ENCODE peak calls at places on chromosomes 2 and 18, in ten cellular contexts. F is cardiac fibroblast, Q is A549, K is MCF 10A, D is GM12865, N is B cell, U is glutamatergic neuron, V is Caco-2, I is hepatocyte, G is GM13976. W is an unnamed sample.

GRCh38 chr2:176595986-176596385 is 326.7 kb downstream of the MTX2 start:
- DNase-seq in K (no peak), F (no peak), U (no peak), D (no peak), Q (no peak), N (no peak), I (no peak), G (no peak), V (no peak), W (no peak)

GRCh38 chr2:42838133-42838532 is 45.8 kb upstream of the HAAO start:
- DNase-seq in U (no peak), K (no peak), D (no peak), F (no peak), V (peak), G (no peak), Q (no peak), I (no peak), N (no peak), W (no peak)

GRCh38 chr2:223601932-223602676 is at the start of gene SCG2:
- DNase-seq in D (peak), F (peak), K (peak), U (peak), N (no peak), V (peak), G (peak), I (peak), Q (peak), W (peak)

GRCh38 chr2:173286153-173286809 is 68.4 kb upstream of the CDCA7 start:
- DNase-seq in N (no peak), U (no peak), V (no peak), D (peak), F (no peak), Q (peak), G (peak), I (no peak), K (no peak), W (no peak)

GRCh38 chr18:9814431-9814830 is 71.3 kb upstream of the TXNDC2 start:
- DNase-seq in G (no peak), Q (no peak), D (no peak), U (no peak), V (no peak), K (peak), I (no peak), F (peak), N (no peak), W (no peak)

GRCh38 chr2:157657858-157658257 is 29.2 kb upstream of the ACVR1C start:
- DNase-seq in D (no peak), I (no peak), V (no peak), G (no peak), U (no peak), N (no peak), K (no peak), F (no peak), Q (no peak), W (no peak)

GRCh38 chr2:26302846-26303245 is 43.1 kb upstream of the SELENOI start:
- DNase-seq in I (no peak), Q (no peak), D (no peak), G (no peak), F (no peak), N (no peak), U (no peak), K (peak), V (no peak), W (no peak)

GRCh38 chr18:10057808-10058791 is 144.3 kb downstream of the VAPA start:
- DNase-seq in Q (no peak), I (peak), V (no peak), N (no peak), D (no peak), U (no peak), K (peak), G (no peak), F (peak), W (peak)

GRCh38 chr2:219688560-219689445 is 61.4 kb downstream of the SLC4A3 start:
- DNase-seq in K (peak), I (peak), F (peak), Q (no peak), G (no peak), V (peak), N (no peak), D (no peak), U (no peak), W (no peak)

GRCh38 chr2:152433814-152434213 is 98.8 kb downstream of the FMNL2 start:
- DNase-seq in N (no peak), D (no peak), U (no peak), F (no peak), V (no peak), Q (no peak), G (no peak), I (no peak), K (no peak), W (no peak)

GRCh38 chr2:140270229-140270628 is 1490.0 kb upstream of the NXPH2 start:
- DNase-seq in D (no peak), G (no peak), F (no peak), V (no peak), N (no peak), Q (no peak), U (no peak), I (no peak), K (no peak), W (no peak)

GRCh38 chr2:190408538-190409271 is 550 bp downstream of the MFSD6 start:
- DNase-seq in Q (peak), I (peak), F (no peak), G (peak), U (peak), K (peak), N (peak), V (no peak), D (peak), W (peak)

GRCh38 chr2:218074031-218074430 is 5.0 kb downstream of the RUFY4 start:
- DNase-seq in V (no peak), N (peak), I (peak), D (peak), K (peak), U (no peak), Q (peak), G (peak), F (peak), W (peak)

GRCh38 chr2:13652531-13653313 is 936.0 kb downstream of the TRIB2 start:
- DNase-seq in U (no peak), K (peak), V (no peak), N (no peak), G (no peak), Q (no peak), F (peak), I (no peak), D (peak), W (peak)

GRCh38 chr2:168434164-168434563 is 21.9 kb upstream of the CERS6 start:
- DNase-seq in G (no peak), F (no peak), D (no peak), U (peak), V (no peak), I (peak), K (peak), N (no peak), Q (no peak), W (no peak)

GRCh38 chr2:134431837-134432437 is 178.1 kb downstream of the MGAT5 start:
- DNase-seq in I (no peak), D (no peak), Q (peak), U (no peak), N (no peak), G (no peak), V (no peak), F (peak), K (no peak), W (no peak)

GRCh38 chr18:22169011-22169888 is at the start of gene GATA6:
- DNase-seq in Q (peak), F (peak), G (peak), K (peak), I (peak), U (peak), N (peak), D (peak), V (peak), W (peak)

GRCh38 chr18:42564761-42565160 is 550.7 kb downstream of the RIT2 start:
- DNase-seq in F (no peak), V (no peak), U (no peak), Q (no peak), G (no peak), K (no peak), I (no peak), D (no peak), N (no peak), W (no peak)

GRCh38 chr2:218125095-218125494 is 733 bp upstream of the CXCR2 start:
- DNase-seq in F (no peak), V (no peak), U (no peak), K (no peak), I (no peak), N (no peak), Q (no peak), D (no peak), G (no peak), W (no peak)

GRCh38 chr2:196431076-196431475 is 208.4 kb upstream of the CCDC150 start:
- DNase-seq in G (no peak), F (no peak), K (no peak), Q (no peak), D (no peak), I (no peak), U (no peak), V (no peak), N (no peak), W (no peak)

GRCh38 chr2:234480337-234480736 is 16.5 kb downstream of the ARL4C start:
- DNase-seq in N (no peak), K (no peak), V (no peak), U (no peak), Q (no peak), G (no peak), I (no peak), D (no peak), F (no peak), W (no peak)

GRCh38 chr2:186912979-186913378 is 64.0 kb upstream of the ZSWIM2 start:
- DNase-seq in K (no peak), U (no peak), N (no peak), I (no peak), F (no peak), G (no peak), V (no peak), Q (no peak), D (no peak), W (no peak)

GRCh38 chr2:36570416-36570815 is 27.6 kb downstream of the FEZ2 start:
- DNase-seq in D (no peak), Q (no peak), V (no peak), F (peak), U (no peak), G (no peak), I (no peak), K (no peak), N (no peak), W (no peak)

GRCh38 chr2:226800941-226801784 is 1.5 kb upstream of the IRS1 start:
- DNase-seq in G (peak), K (no peak), U (peak), N (peak), V (peak), Q (peak), I (peak), D (peak), F (peak), W (peak)

GRCh38 chr2:2838548-2838845 is 507.4 kb upstream of the MYT1L start:
- DNase-seq in F (no peak), Q (no peak), D (no peak), G (no peak), I (no peak), V (no peak), N (no peak), K (no peak), U (no peak), W (no peak)

GRCh38 chr2:160339291-160339690 is 139.2 kb upstream of the ITGB6 start:
- DNase-seq in F (no peak), N (no peak), V (no peak), Q (no peak), U (no peak), D (no peak), I (no peak), G (no peak), K (no peak), W (no peak)

GRCh38 chr2:24644032-24644431 is 149.2 kb downstream of the PTRHD1 start:
- DNase-seq in F (no peak), Q (no peak), U (no peak), K (no peak), G (no peak), N (no peak), V (no peak), D (no peak), I (no peak), W (no peak)

GRCh38 chr2:79219383-79219988 is 59.9 kb upstream of the REG3A start:
- DNase-seq in U (no peak), V (peak), I (peak), G (peak), D (peak), K (peak), N (peak), Q (peak), F (peak), W (peak)

GRCh38 chr18:36692909-36693308 is 135.9 kb downstream of the TPGS2 start:
- DNase-seq in V (no peak), G (no peak), D (no peak), U (no peak), F (no peak), Q (no peak), N (no peak), K (no peak), I (no peak), W (no peak)

GRCh38 chr2:227665189-227665940 is 1.2 kb upstream of the SCYGR5 start:
- DNase-seq in I (no peak), K (no peak), V (no peak), G (no peak), F (no peak), U (no peak), Q (no peak), N (no peak), D (no peak), W (no peak)

GRCh38 chr2:210544839-210545238 is 11.6 kb upstream of the CPS1 start:
- DNase-seq in K (no peak), D (no peak), N (no peak), U (no peak), I (peak), V (no peak), G (no peak), F (no peak), Q (no peak), W (no peak)

GRCh38 chr2:232333361-232334135 is 45.0 kb upstream of the ALPP start:
- DNase-seq in G (no peak), N (no peak), D (no peak), F (peak), K (peak), V (peak), U (peak), I (no peak), Q (peak), W (no peak)
- TF ChIP-seq CTCF in G (peak), N (no peak), D (peak), F (peak), K (peak), V (peak), U (peak), I (peak), Q (peak), W (peak)

GRCh38 chr18:12327510-12328178 is 19.6 kb downstream of the TUBB6 start:
- DNase-seq in I (peak), F (peak), V (peak), N (peak), G (peak), U (peak), K (peak), D (peak), Q (peak), W (peak)
- TF ChIP-seq CTCF in I (peak), F (peak), V (peak), N (peak), G (peak), U (peak), K (peak), D (peak), Q (peak), W (peak)

DNA sequence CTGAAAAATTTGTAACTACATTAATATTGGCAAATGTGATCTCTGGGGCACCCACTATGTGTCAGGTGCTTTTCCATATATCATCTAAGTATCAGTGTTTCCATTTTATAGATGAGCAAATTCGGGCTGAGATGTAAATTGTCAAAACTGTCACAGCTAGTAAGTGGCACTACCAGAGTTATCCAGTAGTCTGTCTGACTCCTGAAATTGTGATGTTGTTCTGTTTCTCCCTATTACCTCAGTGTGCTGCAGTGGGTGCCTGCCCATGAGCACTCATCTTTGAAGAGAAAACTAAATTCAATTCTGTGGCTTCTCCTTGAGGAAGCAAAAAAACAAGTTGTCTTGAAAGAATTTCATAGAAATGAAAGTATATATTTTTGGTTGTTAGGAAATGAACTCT is 467.4 kb upstream of the FANCL start:
- DNase-seq in F (no peak), Q (peak), D (no peak), I (no peak), K (no peak), V (no peak), G (no peak), U (no peak), N (no peak), W (no peak)
- TF ChIP-seq CTCF in F (no peak), Q (no peak), D (no peak), I (no peak), K (no peak), V (no peak), G (no peak), U (peak), N (no peak), W (no peak)

GRCh38 chr2:215736653-215737290 is 276.6 kb downstream of the MREG start:
- DNase-seq in U (no peak), K (peak), I (no peak), V (peak), F (peak), N (no peak), G (no peak), D (no peak), Q (peak), W (no peak)
- TF ChIP-seq CTCF in U (peak), K (no peak), I (no peak), V (peak), F (peak), N (no peak), G (no peak), D (no peak), Q (peak), W (no peak)

DNA sequence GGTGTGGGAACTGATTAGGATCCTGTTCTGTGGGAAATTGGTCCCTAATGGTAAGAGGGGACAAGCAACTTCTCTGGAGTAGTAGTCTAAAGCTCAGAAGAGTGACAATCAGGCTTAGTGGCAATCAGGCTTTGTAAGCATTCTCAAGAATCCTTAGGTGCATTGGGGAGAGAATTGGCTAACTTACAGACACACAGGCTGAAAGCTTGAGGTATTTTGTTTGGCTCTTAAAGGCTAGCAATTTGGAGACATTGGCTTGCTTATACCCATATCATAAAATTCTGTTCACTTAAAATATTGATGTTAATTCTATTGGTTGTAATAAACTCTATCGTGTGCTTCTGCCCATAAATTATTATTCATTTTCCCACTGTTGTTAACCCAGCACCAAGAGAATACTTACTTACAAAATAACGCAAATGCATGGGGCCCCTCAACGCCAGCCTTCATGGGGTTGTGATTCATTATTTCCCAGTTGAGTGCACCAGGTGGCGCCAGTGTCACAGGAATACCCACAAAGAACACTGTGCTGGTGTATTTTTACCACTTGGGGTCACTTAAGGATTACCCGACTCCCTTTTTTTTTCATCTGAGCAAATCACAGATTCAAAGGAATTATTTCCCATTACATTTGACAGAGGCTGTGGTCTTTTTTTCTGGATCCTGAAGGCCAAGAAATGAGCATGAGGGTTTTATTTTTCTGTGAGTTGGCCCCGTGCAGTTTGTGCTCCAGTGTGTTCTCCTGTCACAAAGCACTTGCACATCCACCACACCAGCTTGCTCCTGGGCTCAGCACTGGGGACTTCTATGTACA is 45.5 kb downstream of the DDX1 start:
- DNase-seq in K (peak), U (peak), G (peak), D (peak), I (peak), Q (peak), F (peak), V (peak), N (peak), W (peak)
- TF ChIP-seq CTCF in K (peak), U (peak), G (peak), D (peak), I (peak), Q (peak), F (peak), V (peak), N (peak), W (peak)

GRCh38 chr2:135603543-135603942 is 72.3 kb downstream of the R3HDM1 start:
- DNase-seq in F (no peak), G (no peak), V (no peak), D (no peak), U (no peak), Q (no peak), I (no peak), N (no peak), K (no peak), W (no peak)

DNA sequence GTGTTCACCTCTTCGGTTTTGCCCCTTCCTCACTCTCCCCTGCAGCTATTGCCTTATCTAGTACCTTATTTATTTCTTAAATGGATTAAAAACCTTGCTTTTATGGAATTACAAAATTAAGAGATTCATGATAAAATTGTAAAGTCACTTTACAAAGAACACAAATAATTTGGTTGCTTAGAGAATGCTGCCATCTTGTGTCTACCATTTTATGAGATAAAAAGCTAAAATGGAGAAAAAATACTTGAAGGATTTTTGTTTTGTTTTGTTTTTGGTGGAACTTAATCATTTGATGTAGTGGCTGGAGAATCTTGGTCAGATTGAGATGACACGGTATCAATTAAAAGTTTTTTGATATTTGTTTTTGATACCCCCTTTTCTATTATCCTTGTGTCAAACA is 69.6 kb downstream of the R3HDM1 start:
- DNase-seq in D (no peak), I (no peak), F (peak), Q (no peak), N (no peak), K (peak), V (no peak), G (no peak), U (no peak), W (no peak)
- TF ChIP-seq CTCF in D (no peak), I (peak), F (no peak), Q (peak), N (no peak), K (no peak), V (no peak), G (no peak), U (no peak), W (no peak)

GRCh38 chr18:47838396-47838795 is 92.1 kb downstream of the SMAD2 start:
- DNase-seq in K (no peak), F (no peak), I (no peak), G (no peak), D (no peak), Q (no peak), N (no peak), U (no peak), V (no peak), W (no peak)
- TF ChIP-seq CTCF in K (no peak), F (no peak), I (no peak), G (no peak), D (no peak), Q (no peak), N (no peak), U (no peak), V (no peak), W (no peak)

W was measured in activated CD8-positive, alpha-beta T cell treated with anti-CD3 and anti-CD28 coated beads for 36 hours.